ENCODE peak calls at places on chromosomes 2 and 18, in eight cellular contexts. J is effector memory CD4-positive, alpha-beta T cell; K is GM23338; T is cardiac muscle cell; I is transverse colon; Q is left ventricle myocardium inferior; U is tibial artery; P is mesenchymal stem cell. S is an unnamed sample.
A peak's percentile ranks its signal among the peaks of the same experiment; 100 is the strongest.

GRCh38 chr2:79576431-79576830 is 63.6 kb downstream of the CTNNA2 start:
- DNase-seq in K (no peak), U (no peak), T (no peak), P (no peak), Q (no peak), I (no peak), J (no peak), S (no peak)

GRCh38 chr2:127420039-127420864 is 2.0 kb downstream of the PROC start:
- DNase-seq in Q (no peak), I (no peak), J (no peak), P (no peak), U (no peak), K (no peak), T (no peak), S (no peak)

GRCh38 chr2:170159060-170159459 is 18.9 kb upstream of the MYO3B start:
- DNase-seq in T (no peak), P (no peak), K (no peak), I (no peak), U (no peak), J (no peak), Q (no peak), S (no peak)

GRCh38 chr2:64212346-64212745 is 68.1 kb upstream of the PELI1 start:
- DNase-seq in I (no peak), P (peak; percentile 86), Q (no peak), J (no peak), U (peak; percentile 33), K (no peak), T (peak; percentile 95), S (no peak)

GRCh38 chr2:39606585-39606984 is 59.1 kb upstream of the TMEM178A start:
- DNase-seq in T (no peak), Q (no peak), P (peak; percentile 19), K (peak; percentile 22), I (no peak), J (no peak), U (no peak), S (no peak)

GRCh38 chr2:241887806-241888522 is 18.4 kb downstream of the RTP5 start:
- DNase-seq in I (no peak), T (no peak), Q (no peak), P (no peak), J (no peak), K (no peak), U (no peak), S (no peak)

GRCh38 chr2:61018319-61018750 is 280 bp upstream of the PUS10 start:
- DNase-seq in J (no peak), U (no peak), T (peak; percentile 72), P (no peak), K (no peak), Q (no peak), I (no peak), S (no peak)

GRCh38 chr2:222054813-222055212 is 244.0 kb downstream of the PAX3 start:
- DNase-seq in Q (no peak), U (no peak), P (no peak), J (no peak), I (no peak), T (no peak), K (no peak), S (no peak)

GRCh38 chr2:214587442-214587841 is 176.6 kb downstream of the VWC2L start:
- DNase-seq in U (no peak), T (no peak), K (peak; percentile 82), P (no peak), J (no peak), Q (no peak), I (no peak), S (no peak)

GRCh38 chr2:150517951-150518680 is 30.6 kb upstream of the RND3 start:
- DNase-seq in I (no peak), U (no peak), P (peak; percentile 66), Q (no peak), K (no peak), T (peak; percentile 55), J (no peak), S (no peak)

GRCh38 chr2:237550057-237550415 is 16.3 kb upstream of the PRLH start:
- DNase-seq in Q (no peak), U (no peak), I (no peak), J (no peak), P (no peak), K (no peak), T (no peak), S (no peak)

GRCh38 chr2:150618215-150618905 is 130.9 kb upstream of the RND3 start:
- DNase-seq in J (no peak), P (no peak), T (peak; percentile 43), I (no peak), U (no peak), Q (no peak), K (no peak), S (no peak)

GRCh38 chr2:58484629-58485028 is 243.5 kb upstream of the FANCL start:
- DNase-seq in U (no peak), I (no peak), T (no peak), P (no peak), J (no peak), Q (no peak), K (no peak), S (no peak)

GRCh38 chr2:154507186-154507585 is 191.3 kb upstream of the KCNJ3 start:
- DNase-seq in Q (no peak), K (peak; percentile 28), T (no peak), I (no peak), J (no peak), U (no peak), P (no peak), S (no peak)

GRCh38 chr2:83695037-83695436 is 764.0 kb downstream of the SUCLG1 start:
- DNase-seq in U (no peak), P (no peak), T (no peak), I (no peak), Q (no peak), J (no peak), K (no peak), S (no peak)

DNA sequence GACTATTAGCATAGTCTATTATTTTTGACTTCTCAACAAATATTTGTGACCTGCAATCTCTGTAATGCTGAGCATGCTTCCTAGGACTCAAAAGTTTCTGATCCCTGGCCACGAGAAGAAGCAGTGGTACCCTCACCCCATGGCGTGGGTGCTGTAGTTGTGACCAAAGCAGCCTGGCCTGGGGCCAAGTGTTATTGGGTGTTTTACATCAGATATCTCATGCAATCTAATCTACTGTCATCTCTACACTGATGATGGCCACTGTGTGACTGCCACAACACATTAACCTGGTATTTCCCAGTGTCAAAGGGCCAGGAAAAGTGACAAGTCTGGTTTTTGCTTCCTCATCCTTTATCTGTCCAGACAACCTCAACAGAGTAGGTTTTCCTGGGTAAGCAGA is 80.8 kb upstream of the WIPF1 start:
- DNase-seq in I (no peak), T (no peak), Q (no peak), P (no peak), U (no peak), K (no peak), J (no peak), S (no peak)
- H3K27ac ChIP-seq in I (no peak overlapping the region), T (no peak overlapping the region), Q (no peak overlapping the region), P (no peak overlapping the region), U (no peak overlapping the region), K (no peak overlapping the region), J (no peak overlapping the region), S (no peak overlapping the region)

DNA sequence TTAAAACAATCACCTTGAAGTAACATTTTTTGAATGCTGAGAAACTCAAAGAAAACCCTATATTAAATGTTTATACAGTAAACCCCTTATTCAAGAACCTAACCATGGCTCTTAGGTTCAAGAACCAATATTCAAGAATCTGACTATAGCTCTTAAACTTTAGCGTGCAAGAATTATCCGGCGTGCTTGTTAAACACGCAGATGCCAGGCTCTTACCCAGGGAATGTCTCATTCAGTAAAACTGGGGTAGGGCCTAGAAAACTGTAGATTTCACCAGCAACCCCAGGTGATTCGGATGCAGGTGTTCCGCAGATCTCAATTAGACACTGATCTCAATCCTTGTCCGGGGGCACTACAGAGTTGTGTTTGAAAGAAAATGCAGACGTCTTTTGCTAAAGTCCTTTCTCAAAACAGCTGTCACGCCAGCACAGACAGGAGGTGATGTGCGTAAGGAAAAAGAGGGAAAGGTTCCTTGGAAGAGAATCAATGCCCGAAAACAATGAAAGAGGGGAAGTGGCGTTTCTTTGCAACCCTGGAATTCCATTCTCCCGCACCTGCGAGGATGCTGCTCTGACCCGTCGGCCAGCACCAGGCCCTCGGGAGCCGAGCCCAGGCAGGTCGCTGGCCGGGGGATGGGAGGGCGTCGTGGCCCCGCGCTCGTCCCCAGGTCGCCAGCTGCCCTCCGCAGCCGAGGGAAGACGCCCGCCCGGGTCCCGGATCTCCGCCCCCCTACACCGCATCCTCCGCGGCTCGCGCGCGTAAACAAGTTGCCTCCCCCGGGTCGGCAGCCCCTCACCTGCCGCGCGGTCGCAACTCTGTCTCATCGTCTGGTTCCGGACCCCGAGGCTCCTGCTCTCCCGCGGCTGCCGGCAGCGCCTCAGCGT is 851 bp downstream of the EIF2AK3 start:
- DNase-seq in P (peak; percentile 30), I (peak; percentile 49), U (peak; percentile 37), Q (peak; percentile 27), T (no peak), J (peak; percentile 37), K (peak; percentile 68), S (peak; percentile 58)
- H3K27ac ChIP-seq in P (no peak overlapping the region), I (peak overlapping the region; percentile 98), U (peak overlapping the region; percentile 91), Q (peak overlapping the region; percentile 98), T (peak overlapping the region; percentile 93), J (peak overlapping the region; percentile 94), K (peak overlapping the region; percentile 60), S (peak overlapping the region; percentile 88)

GRCh38 chr18:6591491-6591890 is 138.0 kb upstream of the ARHGAP28 start:
- DNase-seq in P (no peak), U (no peak), T (no peak), I (no peak), J (no peak), K (no peak), Q (no peak), S (no peak)

GRCh38 chr18:6593142-6593889 is 136.2 kb upstream of the ARHGAP28 start:
- DNase-seq in K (no peak), Q (no peak), I (no peak), U (no peak), P (no peak), T (no peak), J (no peak), S (no peak)

GRCh38 chr18:6589979-6590725 is 139.4 kb upstream of the ARHGAP28 start:
- DNase-seq in T (no peak), Q (no peak), I (no peak), U (no peak), K (no peak), P (no peak), J (no peak), S (peak; percentile 49)

GRCh38 chr18:6595666-6596065 is 133.8 kb upstream of the ARHGAP28 start:
- DNase-seq in P (no peak), I (no peak), U (no peak), J (no peak), T (no peak), Q (no peak), K (no peak), S (no peak)

GRCh38 chr18:6592522-6592921 is 137.0 kb upstream of the ARHGAP28 start:
- DNase-seq in Q (no peak), I (no peak), J (no peak), P (no peak), K (no peak), U (no peak), T (no peak), S (no peak)
- H3K27ac ChIP-seq in Q (no peak overlapping the region), I (no peak overlapping the region), J (no peak overlapping the region), P (no peak overlapping the region), K (no peak overlapping the region), U (no peak overlapping the region), T (no peak overlapping the region), S (no peak overlapping the region)

DNA sequence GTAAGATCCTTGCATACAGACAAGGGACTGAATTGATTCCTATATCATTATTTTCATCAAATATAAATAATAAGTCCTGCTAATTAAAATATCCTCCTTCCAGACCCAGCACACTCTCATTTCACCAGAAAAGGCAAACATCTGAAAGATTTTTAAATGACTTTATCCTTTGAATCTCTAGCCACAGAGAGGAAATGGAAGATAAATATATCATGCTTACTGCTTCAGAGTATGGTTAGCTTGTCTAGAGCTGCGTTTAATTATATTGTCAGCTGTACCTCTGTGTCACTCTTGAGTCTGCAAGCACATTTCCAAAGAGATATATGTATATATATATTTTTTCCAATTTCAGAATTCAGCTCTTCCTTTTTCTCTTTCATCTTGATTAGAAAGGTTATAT is 232.7 kb downstream of the TRIB2 start:
- DNase-seq in P (no peak), U (no peak), K (no peak), I (no peak), T (no peak), J (no peak), Q (no peak), S (no peak)
- H3K27ac ChIP-seq in P (no peak overlapping the region), U (no peak overlapping the region), K (no peak overlapping the region), I (no peak overlapping the region), T (no peak overlapping the region), J (no peak overlapping the region), Q (no peak overlapping the region), S (no peak overlapping the region)